ENCODE peak calls at places on chromosome X, in ten cellular contexts. J, T, I, L, K, U, F, C, D and O are unnamed samples. For H3K4me1, the result is how much of the 10 kb centered on the place peaks cover.

GRCh38 chrX:43861750-43862149 is 20.5 kb downstream of the MAOB start:
- DNase-seq in U (no peak), D (no peak), L (no peak), J (no peak), K (peak), F (no peak), C (peak), I (no peak), T (no peak), O (no peak)

GRCh38 chrX:112071132-112071531 is 11.4 kb downstream of the TRPC5 start:
- DNase-seq in I (no peak), K (no peak), U (no peak), T (no peak), F (no peak), C (no peak), D (no peak), L (no peak), J (no peak), O (no peak)

GRCh38 chrX:143633530-143634372 is 2.1 kb downstream of the SLITRK4 start:
- DNase-seq in D (no peak), L (peak), K (no peak), C (no peak), J (no peak), U (peak), T (peak), I (no peak), F (no peak), O (no peak)

GRCh38 chrX:86028681-86029080 is 18.7 kb downstream of the CHM start:
- DNase-seq in I (no peak), D (no peak), T (no peak), K (no peak), C (no peak), L (no peak), U (no peak), F (no peak), J (no peak), O (no peak)

GRCh38 chrX:136336623-136337022 is 35.9 kb downstream of the ADGRG4 start:
- DNase-seq in D (no peak), U (no peak), F (no peak), J (no peak), T (no peak), C (no peak), I (no peak), L (no peak), K (no peak), O (no peak)

GRCh38 chrX:72477787-72478186 is 94.9 kb downstream of the HDAC8 start:
- DNase-seq in F (no peak), I (no peak), C (no peak), K (no peak), D (no peak), L (no peak), U (no peak), T (no peak), J (no peak), O (peak)

GRCh38 chrX:30735839-30736238 is 82.6 kb downstream of the GK start:
- DNase-seq in J (peak), D (peak), F (peak), K (peak), L (peak), I (peak), U (peak), C (peak), T (peak), O (peak)

GRCh38 chrX:21974011-21974385 is 33.5 kb downstream of the SMS start:
- DNase-seq in I (no peak), L (no peak), F (no peak), T (no peak), J (no peak), D (no peak), C (peak), K (no peak), U (no peak), O (no peak)

GRCh38 chrX:101668143-101668542 is 8.5 kb upstream of the ARMCX2 start:
- DNase-seq in T (no peak), F (no peak), I (no peak), L (no peak), J (no peak), C (no peak), K (no peak), U (no peak), D (no peak), O (no peak)

GRCh38 chrX:38881727-38882126 is 80.5 kb downstream of the MID1IP1 start:
- DNase-seq in K (no peak), J (no peak), L (no peak), T (no peak), F (no peak), I (no peak), D (no peak), C (no peak), U (no peak), O (no peak)

GRCh38 chrX:17923546-17923945 is 62.4 kb upstream of the RAI2 start:
- DNase-seq in C (no peak), I (no peak), J (no peak), D (no peak), F (no peak), T (no peak), K (no peak), U (no peak), L (no peak), O (no peak)

GRCh38 chrX:16807976-16808542 is 21.8 kb downstream of the TXLNG start:
- DNase-seq in U (no peak), I (no peak), F (no peak), J (no peak), D (no peak), K (no peak), L (no peak), C (peak), T (no peak), O (peak)

GRCh38 chrX:114675365-114675764 is 91.5 kb downstream of the HTR2C start:
- DNase-seq in D (no peak), L (no peak), F (no peak), J (no peak), C (no peak), K (no peak), I (no peak), T (no peak), U (no peak), O (no peak)

GRCh38 chrX:13716905-13717304 is 17.5 kb downstream of the TRAPPC2 start:
- DNase-seq in C (no peak), D (no peak), J (no peak), F (no peak), U (no peak), K (no peak), I (peak), T (no peak), L (no peak), O (no peak)

GRCh38 chrX:41823402-41823801 is 99.4 kb downstream of the GPR82 start:
- DNase-seq in J (no peak), T (no peak), C (no peak), F (no peak), U (no peak), I (no peak), D (no peak), K (no peak), L (no peak), O (no peak)

GRCh38 chrX:41824551-41824950 is 98.8 kb downstream of the CASK start:
- DNase-seq in T (no peak), J (no peak), K (peak), I (no peak), D (no peak), U (peak), C (peak), L (no peak), F (no peak), O (no peak)

GRCh38 chrX:41827886-41828285 is 95.5 kb downstream of the CASK start:
- DNase-seq in J (no peak), T (no peak), C (no peak), L (peak), U (no peak), I (no peak), K (no peak), D (no peak), F (no peak), O (no peak)

GRCh38 chrX:41825796-41826195 is 97.6 kb downstream of the CASK start:
- DNase-seq in U (no peak), T (no peak), K (no peak), J (no peak), I (no peak), C (no peak), F (no peak), L (no peak), D (no peak), O (no peak)

GRCh38 chrX:41828821-41829220 is 94.5 kb downstream of the CASK start:
- DNase-seq in L (no peak), T (no peak), U (no peak), I (no peak), J (no peak), K (no peak), D (no peak), C (no peak), F (no peak), O (no peak)
- H3K4me1 ChIP-seq in L (under half), T (under half), U (under half), I (under half), J (under half), K (under half), D (under half), C (under half), F (under half), O (under half)

GRCh38 chrX:56554870-56555269 is 8.6 kb upstream of the UBQLN2 start:
- DNase-seq in F (no peak), J (no peak), C (no peak), K (no peak), I (no peak), T (no peak), U (no peak), L (no peak), D (no peak), O (no peak)
- H3K4me1 ChIP-seq in F (under half), J (under half), C (under half), K (under half), I (under half), T (under half), U (under half), L (under half), D (under half), O (under half)

GRCh38 chrX:69289046-69289838 is 124.0 kb upstream of the PJA1 start:
- DNase-seq in F (no peak), U (no peak), J (no peak), C (no peak), K (no peak), L (no peak), T (no peak), D (no peak), I (no peak), O (no peak)
- H3K4me1 ChIP-seq in F (under half), U (under half), J (under half), C (under half), K (under half), L (under half), T (under half), D (under half), I (under half), O (under half)

GRCh38 chrX:129956145-129956544 is 26.3 kb upstream of the BCORL1 start:
- DNase-seq in K (no peak), J (no peak), I (no peak), L (no peak), T (no peak), U (no peak), F (no peak), C (no peak), D (no peak), O (no peak)

GRCh38 chrX:129958814-129959492 is 23.5 kb upstream of the BCORL1 start:
- DNase-seq in L (no peak), D (no peak), J (no peak), T (no peak), U (no peak), K (no peak), C (no peak), F (no peak), I (no peak), O (no peak)

GRCh38 chrX:129955682-129956081 is 26.8 kb upstream of the BCORL1 start:
- DNase-seq in K (no peak), L (no peak), F (no peak), D (no peak), I (no peak), C (no peak), U (no peak), T (no peak), J (no peak), O (no peak)

GRCh38 chrX:129956765-129957164 is 25.7 kb upstream of the BCORL1 start:
- DNase-seq in D (no peak), J (no peak), T (no peak), I (no peak), K (no peak), U (no peak), F (no peak), L (no peak), C (no peak), O (no peak)

GRCh38 chrX:129957241-129958099 is 25.0 kb upstream of the BCORL1 start:
- DNase-seq in J (peak), F (peak), L (peak), C (no peak), U (peak), T (peak), D (peak), I (no peak), K (peak), O (peak)
- H3K4me1 ChIP-seq in J (under half), F (under half), L (under half), C (under half), U (under half), T (under half), D (under half), I (under half), K (under half), O (under half)

DNA sequence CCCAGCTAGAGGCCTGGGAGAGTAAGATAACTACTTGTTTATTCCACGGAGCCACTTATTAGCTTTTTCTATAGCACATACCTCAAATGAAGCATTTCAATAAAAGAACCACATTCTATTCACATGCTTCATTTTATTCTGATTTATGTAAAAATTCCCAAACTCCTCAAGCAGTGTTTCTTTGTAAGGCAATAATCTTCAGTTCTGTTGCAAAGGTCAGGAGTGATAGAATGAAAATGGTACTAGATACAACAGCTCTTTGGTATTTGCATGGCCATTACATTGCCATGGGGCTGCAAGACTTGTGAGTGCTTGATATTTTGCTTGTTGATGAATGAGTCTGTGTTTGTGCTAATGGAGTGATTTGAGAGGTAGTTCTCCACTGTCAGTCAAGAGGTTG is 39.4 kb downstream of the AR start:
- DNase-seq in T (no peak), D (no peak), I (no peak), U (no peak), F (no peak), J (no peak), K (no peak), L (no peak), C (no peak), O (peak)
- H3K4me1 ChIP-seq in T (under half), D (under half), I (under half), U (under half), F (under half), J (under half), K (under half), L (under half), C (under half), O (under half)

DNA sequence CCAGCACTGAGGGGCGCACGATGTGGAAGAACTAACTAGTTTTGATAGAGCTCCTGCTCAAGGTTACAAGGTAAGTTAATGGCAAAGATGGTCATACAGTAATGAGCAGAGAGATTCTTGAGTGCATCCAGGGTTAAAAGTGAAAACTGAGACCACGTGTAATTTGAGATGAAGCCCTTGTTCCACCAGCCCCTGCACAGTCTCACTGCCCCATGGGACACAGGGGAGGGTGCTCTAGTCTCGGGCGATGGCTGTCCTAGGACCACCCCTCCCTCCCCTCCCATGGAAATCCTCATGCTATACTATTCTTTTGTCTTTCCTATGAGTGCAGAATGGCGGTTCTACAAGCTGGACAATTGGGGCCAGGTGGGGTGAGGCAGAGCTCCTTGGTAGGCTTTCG is 1.8 kb downstream of the G6PD start:
- DNase-seq in C (no peak), F (no peak), J (no peak), L (no peak), U (no peak), I (no peak), K (no peak), D (no peak), T (no peak), O (no peak)
- H3K4me1 ChIP-seq in C (under half), F (under half), J (half or more), L (under half), U (under half), I (half or more), K (under half), D (under half), T (under half), O (under half)

DNA sequence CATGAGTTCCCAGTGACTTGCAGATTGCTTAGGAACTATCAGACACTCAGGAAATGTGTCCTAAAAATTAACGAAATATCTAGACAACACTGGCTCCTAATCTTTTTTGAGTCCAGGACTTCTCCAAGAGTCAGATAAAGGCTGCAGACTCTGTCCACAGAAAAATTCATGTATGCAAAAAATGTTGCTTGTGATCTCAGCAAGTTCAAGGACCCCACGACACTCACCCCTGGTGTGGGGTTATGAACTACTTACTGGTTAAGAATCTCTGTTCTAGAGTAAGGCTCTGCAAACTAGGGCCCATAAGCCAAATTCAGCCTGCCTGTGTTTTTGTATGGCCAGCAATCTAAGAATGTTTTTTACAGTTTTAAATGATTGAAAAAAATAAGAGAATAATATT is 93.2 kb downstream of the MBNL3 start:
- DNase-seq in F (no peak), I (no peak), K (no peak), D (no peak), J (no peak), C (no peak), U (no peak), L (no peak), T (no peak), O (no peak)
- H3K4me1 ChIP-seq in F (under half), I (under half), K (under half), D (under half), J (under half), C (under half), U (under half), L (under half), T (under half), O (under half)

GRCh38 chrX:153969904-153970397 is 1.7 kb downstream of the HCFC1 start:
- DNase-seq in C (peak), D (no peak), J (no peak), T (no peak), K (no peak), F (no peak), U (no peak), I (no peak), L (no peak), O (no peak)
- H3K4me1 ChIP-seq in C (under half), D (under half), J (half or more), T (under half), K (half or more), F (under half), U (under half), I (under half), L (under half), O (under half)